ENCODE peak calls at places on chromosomes 13 and 19, in seven cellular contexts. P is Panc1, O is pancreas, N is H9, S is GM23338, R is cardiac muscle cell, B is Peyer's patch. A is an unnamed sample.

GRCh38 chr19:1647664-1648155 is 4.7 kb downstream of the TCF3 start:
- DNase-seq in N (no peak), P (no peak), B (peak; percentile 61), O (no peak), R (no peak), S (no peak), A (no peak)

GRCh38 chr13:90686438-90686837 is 661.0 kb upstream of the MIR17HG start:
- DNase-seq in O (no peak), R (peak; percentile 93), B (no peak), S (no peak), N (no peak), P (no peak), A (no peak)

GRCh38 chr13:96993660-96994029 is 631 bp downstream of the OXGR1 start:
- DNase-seq in B (no peak), S (peak; percentile 39), R (no peak), O (no peak), N (no peak), P (no peak), A (no peak)

GRCh38 chr13:50124536-50125305 is 109.5 kb downstream of the KCNRG start:
- DNase-seq in O (peak; percentile 99), R (peak; percentile 98), P (no peak), N (peak; percentile 69), S (peak; percentile 73), B (peak; percentile 98), A (peak; percentile 95)

GRCh38 chr19:47609885-47610545 is 1.1 kb downstream of the BICRA start:
- DNase-seq in S (peak; percentile 79), R (peak; percentile 66), N (peak; percentile 53), B (peak; percentile 83), P (no peak), O (peak; percentile 36), A (peak; percentile 57)

GRCh38 chr13:34076943-34077703 is 259.2 kb downstream of the RFC3 start:
- DNase-seq in P (no peak), N (no peak), O (no peak), R (peak; percentile 49), S (peak; percentile 55), B (no peak), A (no peak)

GRCh38 chr19:7636691-7637373 is at the start of gene STXBP2:
- DNase-seq in P (no peak), B (peak; percentile 96), O (peak; percentile 86), N (peak; percentile 91), S (peak; percentile 91), R (peak; percentile 65), A (peak; percentile 93)

GRCh38 chr13:24671367-24672117 is 8.7 kb upstream of the ATP12A start:
- DNase-seq in N (peak; percentile 61), P (no peak), R (peak; percentile 91), B (peak; percentile 70), O (peak; percentile 29), S (peak; percentile 87), A (no peak)

GRCh38 chr19:52086481-52086880 is 9.1 kb downstream of the ZNF841 start:
- DNase-seq in R (peak; percentile 69), B (no peak), P (no peak), N (no peak), O (no peak), S (no peak), A (no peak)

GRCh38 chr13:92843549-92843948 is 383.1 kb upstream of the GPC6 start:
- DNase-seq in R (peak; percentile 73), B (no peak), S (no peak), O (no peak), P (no peak), N (no peak), A (no peak)

GRCh38 chr13:90884066-90884465 is 463.4 kb upstream of the MIR17HG start:
- DNase-seq in N (no peak), P (no peak), B (no peak), R (no peak), O (no peak), S (no peak), A (no peak)

GRCh38 chr13:106117640-106118039 is 417.8 kb downstream of the EFNB2 start:
- DNase-seq in P (no peak), N (no peak), S (no peak), R (no peak), B (no peak), O (no peak), A (no peak)

GRCh38 chr13:23753523-23753922 is 135.7 kb downstream of the MIPEP start:
- DNase-seq in O (no peak), B (no peak), N (no peak), S (peak; percentile 31), P (no peak), R (peak; percentile 15), A (no peak)

GRCh38 chr13:30865131-30866009 is 40.7 kb upstream of the MEDAG start:
- DNase-seq in B (peak; percentile 85), S (peak; percentile 90), O (peak; percentile 69), P (no peak), R (peak; percentile 96), N (peak; percentile 83), A (peak; percentile 30)

GRCh38 chr19:51274371-51274770 is 23.5 kb downstream of the SIGLECL1 start:
- DNase-seq in S (no peak), O (no peak), R (no peak), B (no peak), N (peak; percentile 9), P (no peak), A (no peak)

GRCh38 chr19:19746286-19747213 is 13.6 kb upstream of the ZNF14 start:
- DNase-seq in P (no peak), S (peak; percentile 68), O (no peak), N (peak; percentile 66), B (no peak), R (no peak), A (no peak)

DNA sequence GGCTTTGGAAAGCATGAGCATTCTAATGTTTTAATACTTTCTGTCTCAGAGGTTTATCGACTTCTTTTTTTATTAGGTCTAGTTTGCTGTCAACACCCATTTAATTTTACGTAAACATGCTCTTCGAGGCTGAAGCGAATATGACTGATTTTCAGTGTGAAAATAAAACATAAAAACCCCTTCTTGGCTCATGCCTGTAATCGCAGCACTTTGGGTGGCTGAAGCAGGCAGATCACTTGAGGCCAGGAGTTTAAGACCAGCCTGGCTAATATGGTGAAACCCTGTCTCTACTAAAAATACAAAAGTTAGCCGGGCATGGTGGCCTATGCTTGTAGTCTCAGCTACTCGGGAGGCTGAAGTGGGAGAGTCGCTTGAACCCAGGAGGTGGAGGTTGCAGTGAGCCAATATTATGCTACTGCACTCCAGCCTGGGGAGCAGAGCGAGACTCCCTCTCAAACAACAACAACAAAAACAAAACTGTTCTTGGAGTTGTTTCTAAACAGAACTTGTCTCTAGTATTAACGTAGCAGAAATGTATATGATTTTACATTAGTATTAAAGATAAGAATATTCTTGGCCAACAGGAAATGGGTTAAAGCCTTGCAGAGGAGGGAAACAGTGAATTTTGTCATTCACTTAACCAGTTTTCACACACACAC is 7.1 kb upstream of the IGFL3 start:
- DNase-seq in R (no peak), P (no peak), S (no peak), B (no peak), O (no peak), N (no peak), A (no peak)
- H3K4me1 ChIP-seq in R (peaks cover 14% of the 10 kb centered on the region), P (no peaks in the 10 kb centered on the region), S (no peaks in the 10 kb centered on the region), B (no peaks in the 10 kb centered on the region), O (peaks cover 17% of the 10 kb centered on the region), N (no peaks in the 10 kb centered on the region), A (no peaks in the 10 kb centered on the region)

GRCh38 chr13:113855931-113856715 is 7.8 kb downstream of the GAS6 start:
- DNase-seq in S (no peak), O (peak; percentile 12), R (no peak), N (no peak), P (no peak), B (no peak), A (no peak)

GRCh38 chr13:113855012-113855921 is 8.6 kb downstream of the GAS6 start:
- DNase-seq in B (peak; percentile 76), N (peak; percentile 16), S (no peak), R (no peak), O (peak; percentile 18), P (no peak), A (no peak)

GRCh38 chr13:113856716-113857065 is 7.2 kb downstream of the GAS6 start:
- DNase-seq in S (no peak), P (no peak), R (peak; percentile 41), O (peak; percentile 12), N (peak; percentile 20), B (no peak), A (no peak)

GRCh38 chr13:113859311-113860050 is 4.4 kb downstream of the GAS6 start:
- DNase-seq in B (no peak), S (no peak), R (no peak), O (no peak), N (peak; percentile 19), P (no peak), A (no peak)

DNA sequence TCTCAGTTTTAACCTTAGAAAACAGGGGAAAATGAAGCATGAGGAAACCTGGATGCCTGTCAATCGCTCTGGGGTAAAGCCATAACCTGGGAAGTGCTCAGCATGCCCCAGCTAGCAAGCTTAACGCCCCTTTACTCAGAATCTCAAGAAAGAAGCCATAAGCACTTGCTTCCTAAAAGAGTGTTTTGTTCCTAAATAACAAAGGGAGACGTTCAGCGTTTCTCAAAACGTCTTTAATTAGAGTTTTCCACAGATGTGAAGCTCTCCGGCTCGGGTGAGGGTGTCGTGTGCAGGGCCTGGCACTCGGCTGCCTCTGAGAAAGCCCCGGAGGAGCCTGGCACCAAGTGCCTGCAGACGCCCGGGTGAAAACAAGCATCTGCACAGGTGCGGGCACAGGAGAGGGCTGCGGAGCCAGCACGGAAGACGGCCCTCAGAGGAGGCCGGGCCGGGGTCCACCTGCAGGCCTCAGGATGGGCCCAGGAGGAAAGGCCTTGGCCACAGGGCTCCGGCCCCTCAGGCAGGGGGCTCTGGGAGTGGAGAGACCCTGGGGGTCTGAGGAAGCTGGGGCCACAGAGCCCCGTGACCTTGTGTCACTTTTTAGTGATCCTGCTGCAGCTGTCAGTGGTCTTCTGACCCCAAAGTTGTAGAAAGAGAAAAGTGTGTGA is 6.2 kb downstream of the GAS6 start:
- DNase-seq in B (no peak), R (no peak), O (no peak), S (no peak), P (no peak), N (peak; percentile 28), A (no peak)
- H3K4me1 ChIP-seq in B (peaks cover 39% of the 10 kb centered on the region), R (peaks cover 31% of the 10 kb centered on the region), O (peaks cover 33% of the 10 kb centered on the region), S (peaks cover 31% of the 10 kb centered on the region), P (peaks cover 11% of the 10 kb centered on the region), N (peaks cover 14% of the 10 kb centered on the region), A (peaks cover 5% of the 10 kb centered on the region)

DNA sequence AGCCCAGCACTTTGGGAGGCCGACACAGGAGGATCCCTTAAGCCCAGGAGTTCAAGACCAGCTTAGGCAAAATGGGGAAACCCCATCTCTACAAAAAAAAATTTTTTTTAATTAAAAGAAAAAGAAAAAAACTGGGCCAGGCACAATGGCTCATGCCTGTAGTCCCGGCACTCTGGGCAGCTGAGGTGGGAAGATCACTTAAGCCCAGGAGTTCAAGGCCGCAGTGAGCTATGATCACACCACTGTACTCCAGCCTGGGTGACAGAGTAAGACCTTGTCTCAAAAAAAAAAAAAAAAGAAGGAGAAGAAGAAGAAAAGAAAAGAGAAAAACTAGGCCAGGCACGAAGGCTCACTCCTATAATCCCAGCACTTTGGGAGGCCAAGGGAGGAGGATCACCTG is 4.3 kb downstream of the ELL start:
- DNase-seq in O (no peak), B (no peak), P (no peak), N (no peak), R (no peak), S (no peak), A (no peak)
- H3K4me1 ChIP-seq in O (peaks cover 10% of the 10 kb centered on the region), B (peaks cover 5% of the 10 kb centered on the region), P (peaks cover 16% of the 10 kb centered on the region), N (peaks cover 3% of the 10 kb centered on the region), R (peaks cover 46% of the 10 kb centered on the region), S (peaks cover 4% of the 10 kb centered on the region), A (peaks cover 31% of the 10 kb centered on the region)

DNA sequence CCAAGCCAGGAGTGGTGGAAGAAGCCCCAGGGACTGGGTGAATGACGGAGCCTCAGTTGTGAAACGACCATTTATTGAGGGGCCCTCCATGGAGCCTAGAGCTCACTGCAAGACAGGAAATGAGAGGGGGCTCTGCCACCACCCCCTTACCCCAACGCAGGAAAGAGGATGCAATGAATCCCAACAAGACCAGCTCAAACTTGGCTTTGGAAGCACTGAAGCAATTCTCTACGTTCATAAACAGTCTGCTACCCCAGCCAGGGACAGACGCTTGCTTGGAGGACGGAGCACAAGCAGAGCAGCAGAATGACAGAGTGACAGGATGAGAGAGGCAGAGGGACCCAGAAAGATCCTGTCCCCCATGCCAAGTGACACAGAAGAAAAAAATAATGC is 1.0 kb downstream of the PRKACA start:
- DNase-seq in P (no peak), R (no peak), N (no peak), O (no peak), B (no peak), S (no peak), A (no peak)
- H3K4me1 ChIP-seq in P (peaks cover 42% of the 10 kb centered on the region), R (peaks cover 48% of the 10 kb centered on the region), N (peaks cover 9% of the 10 kb centered on the region), O (peaks cover 25% of the 10 kb centered on the region), B (peaks cover 5% of the 10 kb centered on the region), S (peaks cover 49% of the 10 kb centered on the region), A (peaks cover 56% of the 10 kb centered on the region)